ENCODE peak calls at places on chromosomes 5 and 9, in ten cellular contexts. H, G, N, E, K, O, B, P, A and C are unnamed samples.

GRCh38 chr5:167953151-167953788 is 338.2 kb upstream of the WWC1 start:
- DNase-seq in O (no peak), E (no peak), G (no peak), N (no peak), A (no peak), B (no peak), K (peak), P (no peak), H (no peak), C (no peak)

GRCh38 chr5:150789943-150790611 is 11.5 kb downstream of the SMIM3 start:
- DNase-seq in P (peak), O (peak), N (peak), A (peak), G (peak), E (no peak), H (no peak), B (no peak), K (no peak), C (peak)

GRCh38 chr9:136562746-136563506 is 17.1 kb upstream of the NOTCH1 start:
- DNase-seq in P (no peak), B (no peak), H (no peak), G (no peak), E (no peak), K (no peak), O (no peak), A (no peak), N (no peak), C (no peak)

GRCh38 chr5:161086456-161086855 is 234.4 kb upstream of the ATP10B start:
- DNase-seq in K (no peak), E (no peak), A (no peak), O (no peak), B (no peak), G (no peak), H (no peak), N (no peak), P (no peak), C (no peak)

GRCh38 chr5:91076138-91076537 is 307.0 kb downstream of the ARRDC3 start:
- DNase-seq in K (no peak), G (no peak), H (no peak), N (no peak), A (no peak), B (no peak), E (no peak), O (no peak), P (peak), C (no peak)

GRCh38 chr5:75340714-75341478 is 3.9 kb downstream of the HMGCR start:
- DNase-seq in N (no peak), H (no peak), O (no peak), K (no peak), G (no peak), B (no peak), A (no peak), P (no peak), E (no peak), C (no peak)

GRCh38 chr5:170361600-170361999 is 27.6 kb downstream of the KCNMB1 start:
- DNase-seq in P (no peak), E (no peak), K (no peak), O (no peak), H (no peak), B (no peak), A (no peak), G (no peak), N (no peak), C (no peak)

GRCh38 chr9:98430535-98430934 is 175.1 kb upstream of the TBC1D2 start:
- DNase-seq in K (no peak), P (no peak), N (no peak), B (peak), H (no peak), G (no peak), A (no peak), O (no peak), E (no peak), C (no peak)

GRCh38 chr9:134025606-134026541 is 593 bp downstream of the BRD3OS start:
- DNase-seq in P (peak), N (peak), O (peak), G (peak), E (peak), K (peak), A (peak), B (no peak), H (peak), C (no peak)